ENCODE peak calls at places on chromosomes 6 and 20, in nine cellular contexts. Q, I, B, E, J, W, G, O and N are unnamed samples.
A peak's percentile ranks its signal among the peaks of the same experiment; 100 is the strongest.

GRCh38 chr6:80522556-80522955 is 416.1 kb downstream of the BCKDHB start:
- DNase-seq in Q (no peak), E (no peak), O (no peak), I (no peak), G (peak; percentile 29), W (no peak), B (no peak), J (no peak), N (no peak)

GRCh38 chr20:6081236-6081635 is 27.4 kb upstream of the LRRN4 start:
- DNase-seq in J (peak; percentile 74), I (peak; percentile 65), O (no peak), E (no peak), W (peak; percentile 22), G (peak; percentile 67), B (peak; percentile 44), Q (no peak), N (no peak)

GRCh38 chr20:7505835-7506221 is 434.4 kb downstream of the HAO1 start:
- DNase-seq in W (no peak), B (peak; percentile 2), O (no peak), G (no peak), Q (no peak), J (no peak), I (no peak), E (no peak), N (no peak)

GRCh38 chr6:124822118-124822746 is 140.0 kb upstream of the RNF217 start:
- DNase-seq in J (no peak), E (no peak), I (no peak), W (no peak), G (no peak), B (no peak), O (no peak), Q (no peak), N (no peak)

GRCh38 chr20:40943591-40943990 is 85.0 kb upstream of the TOP1 start:
- DNase-seq in W (no peak), Q (no peak), G (no peak), O (no peak), E (no peak), I (no peak), J (no peak), B (no peak), N (no peak)

GRCh38 chr6:133983099-133983939 is 30.3 kb downstream of the TBPL1 start:
- DNase-seq in G (peak; percentile 78), E (no peak), I (peak; percentile 90), J (peak; percentile 80), B (peak; percentile 22), Q (peak; percentile 30), W (no peak), O (no peak), N (peak; percentile 49)

GRCh38 chr6:3918474-3918873 is 69.3 kb downstream of the FAM50B start:
- DNase-seq in Q (no peak), O (no peak), E (no peak), B (no peak), G (no peak), W (no peak), J (no peak), I (no peak), N (no peak)

GRCh38 chr6:106097368-106098231 is 11.5 kb downstream of the PRDM1 start:
- DNase-seq in W (peak; percentile 65), I (peak; percentile 63), E (peak; percentile 87), Q (no peak), O (no peak), J (peak; percentile 81), B (peak; percentile 38), G (peak; percentile 57), N (no peak)

GRCh38 chr20:34579191-34579661 is 20.7 kb downstream of the MAP1LC3A start:
- DNase-seq in J (peak; percentile 80), Q (no peak), I (peak; percentile 84), G (peak; percentile 87), W (peak; percentile 82), O (peak; percentile 82), B (peak; percentile 98), E (peak; percentile 83), N (peak; percentile 71)

GRCh38 chr6:109143191-109143590 is 47.9 kb downstream of the CEP57L1 start:
- DNase-seq in E (no peak), W (no peak), B (no peak), J (peak; percentile 15), G (no peak), Q (no peak), O (no peak), I (no peak), N (no peak)

GRCh38 chr6:26183581-26184408 is 96.6 kb downstream of the HFE start:
- DNase-seq in E (peak; percentile 79), O (peak; percentile 68), W (peak; percentile 94), I (peak; percentile 93), G (peak; percentile 93), Q (peak; percentile 76), J (peak; percentile 95), B (peak; percentile 90), N (peak; percentile 77)

GRCh38 chr6:1603708-1604346 is 5.9 kb upstream of the FOXC1 start:
- DNase-seq in G (no peak), J (no peak), E (peak; percentile 45), Q (peak; percentile 85), B (no peak), O (no peak), I (no peak), W (no peak), N (peak; percentile 70)

GRCh38 chr6:1602356-1602713 is 7.4 kb upstream of the FOXC1 start:
- DNase-seq in I (no peak), G (no peak), B (no peak), J (no peak), W (no peak), Q (no peak), E (no peak), O (peak; percentile 28), N (no peak)

GRCh38 chr6:1605822-1606532 is 3.7 kb upstream of the FOXC1 start:
- DNase-seq in G (no peak), I (no peak), E (peak; percentile 40), B (no peak), J (peak; percentile 23), W (peak; percentile 14), O (peak; percentile 30), Q (peak; percentile 56), N (peak; percentile 77)

GRCh38 chr6:1604991-1605821 is 4.5 kb upstream of the FOXC1 start:
- DNase-seq in B (no peak), G (no peak), O (peak; percentile 48), Q (peak; percentile 43), E (peak; percentile 44), I (no peak), W (peak; percentile 7), J (no peak), N (peak; percentile 78)

GRCh38 chr6:1604347-1604990 is 5.2 kb upstream of the FOXC1 start:
- DNase-seq in J (peak; percentile 35), B (peak; percentile 53), Q (peak; percentile 94), G (peak; percentile 52), I (peak; percentile 64), W (peak; percentile 33), O (peak; percentile 83), E (peak; percentile 67), N (peak; percentile 82)
- H3K4me3 ChIP-seq in J (no peak overlapping the region), B (peak overlapping the region; percentile 39), Q (peak overlapping the region; percentile 49), G (peak overlapping the region; percentile 34), I (peak overlapping the region; percentile 42), W (peak overlapping the region; percentile 18), O (peak overlapping the region; percentile 68), E (peak overlapping the region; percentile 56), N (peak overlapping the region; percentile 55)

DNA sequence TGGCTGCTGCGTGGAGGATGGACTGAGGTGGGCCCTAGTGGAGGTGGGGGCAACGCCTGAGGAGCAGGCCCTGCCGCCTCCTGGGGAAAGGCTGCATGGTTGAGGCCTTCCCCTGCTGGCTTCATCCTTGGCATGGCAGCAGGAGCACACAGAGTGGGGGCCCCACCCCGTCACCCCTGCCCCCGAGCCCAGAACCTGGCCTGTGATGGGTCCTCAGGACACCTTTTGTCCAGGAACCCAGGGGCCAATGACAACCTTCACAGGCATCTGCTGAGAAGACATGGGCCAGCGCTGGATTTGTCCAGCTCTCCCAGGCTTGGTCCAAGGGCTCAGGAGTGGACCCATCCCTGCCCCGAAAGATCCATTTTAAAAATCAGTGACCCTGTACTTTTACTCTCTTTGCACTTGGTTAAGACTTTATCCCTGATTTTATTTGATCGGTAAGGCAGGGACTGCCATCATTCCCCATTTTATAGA is 575 bp upstream of the SLC17A9 start:
- DNase-seq in J (no peak), Q (no peak), B (no peak), O (peak; percentile 42), E (no peak), G (no peak), I (no peak), W (no peak), N (peak; percentile 46)
- H3K4me3 ChIP-seq in J (peak overlapping the region; percentile 21), Q (peak overlapping the region; percentile 28), B (no peak overlapping the region), O (peak overlapping the region; percentile 58), E (peak overlapping the region; percentile 38), G (no peak overlapping the region), I (no peak overlapping the region), W (no peak overlapping the region), N (no peak overlapping the region)

GRCh38 chr20:36855241-36855657 is 20.7 kb upstream of the TLDC2 start:
- DNase-seq in B (no peak), W (no peak), Q (no peak), O (no peak), E (no peak), J (no peak), I (no peak), G (no peak), N (no peak)
- H3K4me3 ChIP-seq in B (no peak overlapping the region), W (no peak overlapping the region), Q (no peak overlapping the region), O (no peak overlapping the region), E (no peak overlapping the region), J (no peak overlapping the region), I (no peak overlapping the region), G (no peak overlapping the region), N (no peak overlapping the region)

GRCh38 chr6:159118941-159119340 is 50.3 kb upstream of the FNDC1 start:
- DNase-seq in J (no peak), E (no peak), G (no peak), O (no peak), W (no peak), I (no peak), Q (no peak), B (no peak), N (no peak)

GRCh38 chr6:159119835-159120234 is 49.4 kb upstream of the FNDC1 start:
- DNase-seq in E (no peak), G (no peak), I (no peak), J (no peak), O (no peak), B (no peak), W (no peak), Q (no peak), N (no peak)

GRCh38 chr6:159116343-159116742 is 52.9 kb upstream of the FNDC1 start:
- DNase-seq in I (no peak), W (no peak), B (no peak), G (no peak), E (peak; percentile 86), Q (no peak), J (no peak), O (no peak), N (peak; percentile 73)

GRCh38 chr6:159117031-159117430 is 52.2 kb upstream of the FNDC1 start:
- DNase-seq in I (peak; percentile 66), Q (no peak), J (peak; percentile 20), G (peak; percentile 51), O (peak; percentile 59), B (peak; percentile 69), W (no peak), E (no peak), N (no peak)

GRCh38 chr6:159117541-159117940 is 51.7 kb upstream of the FNDC1 start:
- DNase-seq in E (peak; percentile 84), Q (no peak), O (no peak), I (no peak), G (no peak), J (no peak), B (no peak), W (no peak), N (no peak)
- H3K4me3 ChIP-seq in E (no peak overlapping the region), Q (no peak overlapping the region), O (no peak overlapping the region), I (no peak overlapping the region), G (no peak overlapping the region), J (no peak overlapping the region), B (no peak overlapping the region), W (no peak overlapping the region), N (no peak overlapping the region)